ENCODE peak calls at places on chromosomes 2 and 18, in seven cellular contexts. Z is transverse colon, W is stomach, A is GM12878, C is HepG2, G is K562, M is suprapubic skin. T is an unnamed sample. For H3K36me3, the result is how much of the 10 kb centered on the place peaks cover.

GRCh38 chr2:153072077-153072476 is 353.7 kb downstream of the ARL6IP6 start:
- DNase-seq in W (no peak), A (no peak), Z (no peak), C (no peak), G (no peak), M (no peak), T (no peak)

GRCh38 chr2:45458909-45459563 is 152.0 kb downstream of the SRBD1 start:
- DNase-seq in Z (peak), W (peak), M (no peak), A (no peak), G (peak), C (peak), T (no peak)

GRCh38 chr2:217996345-217996744 is 6.5 kb downstream of the TNS1 start:
- DNase-seq in Z (no peak), W (no peak), C (no peak), M (no peak), A (no peak), G (no peak), T (no peak)

GRCh38 chr2:25125189-25125588 is 43.2 kb downstream of the POMC start:
- DNase-seq in C (no peak), Z (no peak), M (no peak), A (no peak), W (no peak), G (no peak), T (no peak)

GRCh38 chr2:174180837-174181236 is 67.5 kb downstream of the OLA1 start:
- DNase-seq in Z (no peak), C (no peak), M (no peak), A (no peak), W (no peak), G (no peak), T (no peak)

GRCh38 chr2:14344355-14344754 is 288.2 kb upstream of the LRATD1 start:
- DNase-seq in C (no peak), W (no peak), M (no peak), G (no peak), A (no peak), Z (no peak), T (no peak)

GRCh38 chr2:105802587-105802986 is 57.9 kb downstream of the NCK2 start:
- DNase-seq in W (no peak), A (peak), Z (no peak), C (no peak), G (peak), M (no peak), T (no peak)

GRCh38 chr2:186737737-186738508 is 44.1 kb downstream of the FAM171B start:
- DNase-seq in G (no peak), A (no peak), M (no peak), W (no peak), Z (no peak), C (no peak), T (no peak)

GRCh38 chr18:2459886-2460285 is 111.4 kb downstream of the METTL4 start:
- DNase-seq in M (no peak), G (no peak), Z (no peak), C (no peak), A (no peak), W (no peak), T (no peak)

GRCh38 chr2:163610817-163611556 is 124.8 kb downstream of the FIGN start:
- DNase-seq in C (peak), W (no peak), M (no peak), Z (no peak), G (no peak), A (no peak), T (no peak)

GRCh38 chr2:231450548-231450989 is 13.7 kb downstream of the NCL start:
- DNase-seq in Z (no peak), C (no peak), G (no peak), M (no peak), W (no peak), A (no peak), T (no peak)

GRCh38 chr2:200349868-200350267 is 43.4 kb downstream of the SPATS2L start:
- DNase-seq in M (no peak), Z (no peak), A (no peak), W (no peak), C (no peak), G (no peak), T (no peak)

GRCh38 chr2:212005077-212005671 is 533.4 kb downstream of the ERBB4 start:
- DNase-seq in G (peak), M (no peak), C (peak), W (peak), A (no peak), Z (no peak), T (no peak)

GRCh38 chr2:159614534-159615186 is 1.7 kb downstream of the BAZ2B start:
- DNase-seq in M (no peak), A (no peak), G (no peak), Z (no peak), C (peak), W (no peak), T (no peak)

DNA sequence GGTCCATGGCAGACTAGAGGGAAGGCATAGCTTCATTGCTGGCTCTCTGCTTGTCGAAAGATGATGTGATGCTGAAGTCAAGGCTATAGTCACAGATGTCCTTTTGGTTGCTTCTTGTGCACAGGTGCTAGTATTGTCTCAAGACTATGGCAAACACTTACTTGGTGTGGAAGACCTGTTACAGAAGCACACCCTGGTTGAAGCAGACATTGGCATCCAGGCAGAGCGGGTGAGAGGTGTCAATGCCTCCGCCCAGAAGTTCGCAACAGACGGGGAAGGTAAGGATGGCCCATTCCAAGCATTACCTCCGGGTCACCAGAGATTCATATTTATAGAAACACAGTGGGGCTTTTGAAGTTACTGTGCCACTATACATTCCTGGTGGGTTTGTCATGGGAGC is 95.5 kb upstream of the EML6 start:
- DNase-seq in A (no peak), Z (no peak), C (no peak), W (no peak), G (no peak), M (no peak), T (no peak)
- H3K36me3 ChIP-seq in A (under half), Z (under half), C (half or more), W (half or more), G (half or more), M (half or more), T (half or more)

DNA sequence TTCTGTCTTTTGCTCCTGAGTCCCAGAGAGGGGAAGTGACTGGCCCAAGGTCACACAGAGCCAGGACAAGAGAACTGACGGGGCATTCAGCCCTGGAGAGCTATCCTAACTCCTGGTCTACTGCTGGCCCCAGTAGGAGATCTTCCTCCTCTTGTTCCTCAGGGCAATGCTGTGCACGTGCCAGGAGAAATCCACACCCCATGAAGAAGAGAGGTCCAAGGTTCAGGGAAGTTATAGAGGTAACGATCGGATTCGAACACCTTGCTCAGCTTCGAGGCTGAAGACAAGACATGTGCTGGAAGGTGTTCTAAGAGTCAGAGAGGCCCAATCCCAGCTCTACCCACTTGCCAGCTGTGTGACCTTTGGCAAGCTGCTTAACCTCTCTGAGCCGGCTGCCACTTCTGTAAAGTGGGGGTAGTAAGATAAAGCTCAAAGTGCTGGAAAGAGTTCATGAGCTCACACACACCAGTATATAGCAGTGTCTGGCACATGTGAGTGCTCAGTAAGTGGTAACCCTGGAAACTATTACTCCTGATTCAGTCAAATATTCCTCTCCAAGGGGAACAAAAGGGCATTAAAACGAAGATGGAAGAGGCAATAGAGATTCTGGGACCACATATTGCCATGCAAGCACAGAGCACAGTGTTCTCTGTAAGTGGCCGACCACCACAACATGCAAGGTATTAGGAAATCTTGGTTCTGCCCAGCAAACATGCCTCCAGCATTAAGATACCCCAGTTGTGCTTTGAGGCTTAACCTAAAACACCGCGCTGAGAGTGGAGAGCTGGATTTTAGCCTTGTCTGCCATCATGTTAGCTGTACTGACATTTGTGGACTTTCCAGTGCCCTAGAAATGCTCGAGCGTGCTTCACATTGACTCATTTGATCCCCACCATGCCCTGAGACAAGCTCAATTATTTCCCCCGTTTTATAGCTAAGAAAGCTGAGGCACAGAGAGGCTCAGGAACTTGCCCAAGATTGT is 25.6 kb downstream of the SERTAD2 start:
- DNase-seq in G (no peak), W (peak), Z (no peak), C (no peak), M (no peak), A (no peak), T (peak)
- TF ChIP-seq POLR2AphosphoS5 in G (no peak), W (no peak), Z (no peak), C (no peak), M (no peak), A (no peak), T (no peak)

DNA sequence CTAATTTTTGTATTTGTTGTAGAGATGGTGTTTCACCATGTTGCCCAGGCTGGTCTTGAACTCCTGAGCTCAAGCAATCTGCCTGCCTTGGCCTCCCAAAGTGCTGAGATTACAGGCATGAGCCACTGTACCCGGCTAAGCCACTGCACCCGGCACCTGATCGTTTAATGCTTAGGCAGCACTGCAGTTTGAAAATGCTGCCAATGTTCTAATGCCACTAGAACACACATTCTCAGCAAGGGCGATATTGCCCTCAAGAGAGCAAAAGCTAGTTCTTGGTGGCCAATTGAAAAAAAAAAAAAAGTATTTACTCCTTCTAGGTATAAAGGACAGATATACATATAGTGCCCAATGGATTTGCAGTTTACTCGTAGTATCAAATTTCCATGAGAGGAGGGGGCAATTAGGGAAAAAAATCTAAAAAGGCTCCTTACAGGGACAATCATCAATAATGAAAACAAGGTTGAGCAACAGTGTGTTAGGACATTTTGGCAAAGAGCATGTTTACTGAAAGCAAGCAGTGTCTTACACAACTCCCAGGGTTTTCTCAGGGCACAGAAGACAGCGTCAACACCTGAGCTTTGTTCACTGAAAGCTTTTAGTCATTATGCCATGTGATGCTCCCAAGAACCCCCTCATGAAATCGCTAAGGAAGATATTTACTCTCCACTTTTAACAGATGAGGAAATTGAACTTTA is 199.9 kb upstream of the PKDCC start:
- DNase-seq in C (peak), Z (no peak), G (no peak), A (no peak), W (no peak), M (no peak), T (no peak)
- TF ChIP-seq EP300 in C (peak), Z (no peak), G (no peak), A (no peak), W (no peak), M (no peak), T (no peak)

DNA sequence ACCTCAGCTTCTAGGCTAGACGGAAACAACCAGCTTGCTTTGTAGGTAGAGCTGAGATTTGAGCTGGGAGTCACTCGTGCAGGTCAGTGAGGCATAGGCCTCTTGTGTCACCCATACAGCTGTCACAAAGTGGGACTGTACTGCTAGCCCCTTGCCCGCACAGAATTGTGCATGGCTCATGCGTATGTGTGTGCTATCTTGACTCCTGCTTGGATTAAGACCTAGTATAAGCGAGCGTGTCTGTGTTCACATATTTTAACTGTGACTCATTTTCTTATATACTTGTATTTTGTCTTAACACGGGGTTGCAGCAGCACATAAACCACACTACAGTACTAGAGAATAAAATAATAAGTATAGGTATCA is 20.1 kb downstream of the CEP68 start:
- DNase-seq in G (no peak), Z (no peak), W (no peak), M (no peak), C (no peak), A (no peak), T (no peak)
- H3K36me3 ChIP-seq in G (half or more), Z (under half), W (half or more), M (half or more), C (half or more), A (under half), T (under half)

GRCh38 chr2:42101641-42102605 is 54.1 kb downstream of the PKDCC start:
- DNase-seq in C (peak), Z (peak), M (peak), G (no peak), A (peak), W (peak), T (peak)
- TF ChIP-seq POLR2AphosphoS5 in C (no peak), Z (no peak), M (no peak), G (no peak), A (peak), W (no peak), T (no peak)

GRCh38 chr2:233247744-233248143 is 3.7 kb upstream of the ATG16L1 start:
- DNase-seq in A (no peak), M (no peak), C (peak), W (no peak), G (no peak), Z (no peak), T (no peak)
- TF ChIP-seq EP300 in A (no peak), M (no peak), C (no peak), W (no peak), G (no peak), Z (no peak), T (no peak)

DNA sequence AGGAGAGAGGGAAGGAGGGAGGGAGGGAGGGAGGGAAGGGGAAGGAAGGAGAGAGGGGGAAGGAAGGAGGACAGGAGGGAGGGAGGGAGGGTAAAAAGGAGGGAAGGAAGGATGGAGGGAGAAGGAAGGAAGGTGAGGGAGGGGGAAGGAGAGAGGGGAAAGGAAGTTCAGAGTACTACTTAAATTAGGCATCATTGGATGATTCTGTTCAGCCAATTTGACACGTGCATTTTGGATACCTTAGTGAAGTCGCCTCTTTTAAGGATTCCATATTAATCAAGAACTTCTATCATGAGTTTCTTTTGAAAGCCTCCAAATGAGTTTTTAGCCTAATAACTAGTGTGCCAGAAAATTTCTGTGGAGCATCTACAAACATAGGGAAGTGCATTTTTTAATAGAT is 62.9 kb downstream of the FEZ2 start:
- DNase-seq in W (no peak), Z (no peak), C (no peak), M (no peak), G (no peak), A (no peak), T (no peak)
- H3K36me3 ChIP-seq in W (under half), Z (under half), C (half or more), M (under half), G (under half), A (under half), T (under half)

DNA sequence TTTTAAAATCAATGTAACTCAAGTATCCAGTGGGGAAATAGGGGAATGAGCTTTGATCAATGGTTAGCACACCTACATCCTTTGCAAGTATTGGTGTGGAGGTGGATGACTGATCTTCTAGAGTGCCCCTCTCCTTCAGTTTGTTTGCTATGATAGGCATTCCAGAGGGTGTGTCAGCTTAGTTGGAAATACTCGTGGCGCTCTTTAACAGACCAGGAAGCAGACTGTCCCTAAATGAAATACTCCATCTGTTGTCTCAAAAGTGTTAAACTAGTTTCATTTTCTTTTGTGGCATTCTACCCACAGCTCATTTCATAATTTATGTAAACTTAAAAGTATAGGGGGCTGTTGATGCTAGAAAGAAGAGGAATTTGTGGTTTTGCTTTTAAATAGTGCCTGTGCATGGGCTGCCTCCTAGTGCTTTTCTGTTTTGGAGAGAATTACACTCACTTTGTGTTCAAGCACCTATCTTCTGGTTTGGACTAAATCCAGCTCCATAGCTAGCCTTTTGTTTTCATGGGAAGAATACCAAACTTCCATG is 66.2 kb downstream of the STAT1 start:
- DNase-seq in A (peak), C (peak), M (no peak), Z (no peak), G (no peak), W (no peak), T (no peak)
- TF ChIP-seq POLR2AphosphoS5 in A (no peak), C (no peak), M (no peak), Z (no peak), G (no peak), W (no peak), T (no peak)

GRCh38 chr18:10430696-10431095 is 23.7 kb upstream of the APCDD1 start:
- DNase-seq in Z (no peak), C (no peak), G (no peak), A (no peak), M (no peak), W (no peak), T (no peak)
- TF ChIP-seq EP300 in Z (no peak), C (no peak), G (no peak), A (no peak), M (no peak), W (no peak), T (no peak)